ENCODE peak calls at places on chromosome 6, in eight cellular contexts. P is heart right ventricle; H is breast epithelium; O is effector memory CD4-positive, alpha-beta T cell; L is right lobe of liver; M is NT2/D1; U is left ventricle myocardium inferior; Y is fibroblast of mammary gland. F is an unnamed sample.

GRCh38 chr6:75488026-75488425 is 5.6 kb downstream of the FILIP1 start:
- DNase-seq in P (no peak), H (no peak), O (no peak), L (no peak), M (no peak), U (no peak), Y (peak), F (no peak)

GRCh38 chr6:37807656-37808055 is 11.9 kb upstream of the ZFAND3 start:
- DNase-seq in P (no peak), H (no peak), O (no peak), L (no peak), M (no peak), U (no peak), Y (no peak), F (no peak)

GRCh38 chr6:83511901-83512681 is at the start of gene PRSS35:
- DNase-seq in P (peak), H (no peak), O (no peak), L (peak), M (peak), U (peak), Y (peak), F (no peak)

GRCh38 chr6:111987295-111987694 is 66.6 kb upstream of the CCN6 start:
- DNase-seq in P (no peak), H (no peak), O (no peak), L (no peak), M (no peak), U (no peak), Y (peak), F (no peak)

GRCh38 chr6:26311385-26312095 is 53.5 kb upstream of the BTN3A2 start:
- DNase-seq in P (peak), H (no peak), O (peak), L (no peak), M (no peak), U (no peak), Y (peak), F (peak)

GRCh38 chr6:160462551-160463109 is 114.5 kb downstream of the SLC22A3 start:
- DNase-seq in P (no peak), H (no peak), O (peak), L (no peak), M (no peak), U (no peak), Y (peak), F (peak)

GRCh38 chr6:25541228-25541627 is 110.8 kb upstream of the SCGN start:
- DNase-seq in P (no peak), H (no peak), O (no peak), L (no peak), M (no peak), U (no peak), Y (no peak), F (no peak)

GRCh38 chr6:71400852-71401251 is 112.2 kb downstream of the OGFRL1 start:
- DNase-seq in P (no peak), H (no peak), O (no peak), L (no peak), M (no peak), U (no peak), Y (no peak), F (no peak)

GRCh38 chr6:31362751-31363150 is 5.8 kb upstream of the HLA-B start:
- DNase-seq in P (no peak), H (no peak), O (no peak), L (no peak), M (no peak), U (no peak), Y (no peak), F (no peak)

DNA sequence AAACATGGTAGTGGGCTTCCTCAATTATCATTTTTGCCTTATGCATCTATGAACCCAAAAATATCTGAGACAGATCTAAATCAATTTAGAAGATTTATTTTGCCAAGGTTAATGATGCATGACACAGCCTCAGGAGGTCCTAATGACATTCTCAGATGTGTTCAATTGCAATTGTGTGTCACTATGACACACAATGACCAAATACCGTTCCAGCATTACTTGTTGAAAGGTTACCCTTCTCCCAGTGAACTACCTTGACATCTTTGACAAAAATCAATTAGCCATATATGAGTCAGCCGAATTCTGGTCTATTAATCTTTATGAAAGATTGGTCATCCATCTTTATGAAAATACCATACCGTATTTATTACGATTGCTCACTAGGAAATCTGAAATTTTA is 592.5 kb upstream of the GJE1 start:
- DNase-seq in P (no peak), H (no peak), O (no peak), L (no peak), M (no peak), U (no peak), Y (no peak), F (no peak)
- H3K4me3 ChIP-seq in P (no peak), H (no peak), O (no peak), L (no peak), M (no peak), U (no peak), Y (no peak), F (no peak)

DNA sequence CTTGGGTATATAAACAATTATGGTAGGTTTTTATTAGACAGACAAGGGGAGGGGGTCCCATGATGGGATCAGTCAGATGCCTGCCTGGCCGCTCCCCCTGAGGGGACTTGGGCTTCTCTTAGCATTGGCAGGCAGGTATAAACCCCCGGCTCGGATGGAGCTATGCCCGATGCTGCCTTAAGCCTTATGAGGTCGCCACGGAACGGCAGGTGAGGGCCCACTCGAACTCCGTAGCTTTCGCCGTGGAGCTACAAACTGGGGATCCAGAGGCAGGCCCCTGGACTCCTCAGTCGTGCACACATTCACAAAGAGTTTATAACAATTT is 148.8 kb downstream of the TRIM27 start:
- DNase-seq in P (no peak), H (no peak), O (no peak), L (no peak), M (no peak), U (no peak), Y (no peak), F (no peak)
- H3K4me3 ChIP-seq in P (no peak), H (no peak), O (no peak), L (no peak), M (no peak), U (no peak), Y (no peak), F (no peak)

GRCh38 chr6:36443951-36444428 is 1.2 kb downstream of the KCTD20 start:
- DNase-seq in P (no peak), H (no peak), O (no peak), L (no peak), M (no peak), U (no peak), Y (no peak), F (peak)

GRCh38 chr6:36443498-36443844 is 671 bp downstream of the KCTD20 start:
- DNase-seq in P (no peak), H (no peak), O (no peak), L (no peak), M (no peak), U (no peak), Y (no peak), F (no peak)

GRCh38 chr6:36442671-36443497 is at the start of the genes KCTD20 and PXT1:
- DNase-seq in P (peak), H (peak), O (peak), L (peak), M (no peak), U (peak), Y (peak), F (peak)

GRCh38 chr6:36445651-36446050 is 2.9 kb downstream of the KCTD20 start:
- DNase-seq in P (no peak), H (no peak), O (no peak), L (no peak), M (no peak), U (no peak), Y (no peak), F (no peak)

DNA sequence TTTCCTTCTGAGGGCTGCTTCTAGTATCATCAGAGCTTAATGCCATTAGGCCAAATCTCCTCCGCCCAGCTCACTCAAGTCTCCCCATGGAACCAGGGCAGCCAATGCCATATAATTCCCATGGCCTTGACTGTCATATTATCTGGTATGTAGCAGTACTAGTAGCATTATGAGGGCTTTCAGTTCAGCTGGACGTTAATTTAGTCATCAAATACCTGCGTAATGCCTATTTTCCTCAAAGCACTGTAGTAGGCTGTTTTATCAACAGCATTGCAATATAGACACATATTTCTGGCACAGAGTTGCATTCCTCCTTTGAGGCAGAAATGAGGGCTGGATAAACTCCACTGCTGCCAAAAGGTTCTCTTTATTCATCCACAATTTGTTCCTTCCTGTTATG is 1.7 kb downstream of the KCTD20 start:
- DNase-seq in P (no peak), H (no peak), O (no peak), L (no peak), M (no peak), U (no peak), Y (peak), F (no peak)
- H3K4me3 ChIP-seq in P (peak), H (peak), O (peak), L (no peak), M (no peak), U (peak), Y (peak), F (peak)

GRCh38 chr6:43076093-43076927 is at the start of gene PTK7:
- DNase-seq in P (peak), H (peak), O (no peak), L (no peak), M (peak), U (peak), Y (peak), F (peak)

GRCh38 chr6:43075791-43076092 is 372 bp upstream of the PTK7 start:
- DNase-seq in P (no peak), H (no peak), O (no peak), L (no peak), M (no peak), U (no peak), Y (no peak), F (no peak)

GRCh38 chr6:43077981-43078411 is 1.9 kb downstream of the PTK7 start:
- DNase-seq in P (no peak), H (no peak), O (no peak), L (no peak), M (no peak), U (no peak), Y (peak), F (no peak)

GRCh38 chr6:43076928-43077809 is 1.1 kb downstream of the PTK7 start:
- DNase-seq in P (no peak), H (peak), O (no peak), L (no peak), M (no peak), U (no peak), Y (peak), F (no peak)

GRCh38 chr6:43074847-43075741 is 1.0 kb upstream of the PTK7 start:
- DNase-seq in P (no peak), H (no peak), O (no peak), L (no peak), M (no peak), U (no peak), Y (peak), F (no peak)
- H3K4me3 ChIP-seq in P (no peak), H (no peak), O (no peak), L (no peak), M (peak), U (no peak), Y (peak), F (no peak)

GRCh38 chr6:34530753-34531365 is 25.3 kb downstream of the SPDEF start:
- DNase-seq in P (no peak), H (no peak), O (no peak), L (no peak), M (no peak), U (no peak), Y (no peak), F (no peak)

GRCh38 chr6:34534656-34535055 is 21.5 kb downstream of the SPDEF start:
- DNase-seq in P (no peak), H (no peak), O (no peak), L (no peak), M (no peak), U (no peak), Y (no peak), F (no peak)

GRCh38 chr6:34534146-34534545 is 22.0 kb downstream of the SPDEF start:
- DNase-seq in P (no peak), H (no peak), O (no peak), L (no peak), M (no peak), U (no peak), Y (no peak), F (no peak)

GRCh38 chr6:34531580-34532201 is 24.4 kb downstream of the SPDEF start:
- DNase-seq in P (peak), H (no peak), O (peak), L (no peak), M (no peak), U (peak), Y (peak), F (peak)

GRCh38 chr6:34532230-34532629 is 23.9 kb downstream of the SPDEF start:
- DNase-seq in P (no peak), H (no peak), O (no peak), L (no peak), M (no peak), U (no peak), Y (no peak), F (no peak)
- H3K4me3 ChIP-seq in P (peak), H (peak), O (no peak), L (no peak), M (no peak), U (no peak), Y (peak), F (no peak)

DNA sequence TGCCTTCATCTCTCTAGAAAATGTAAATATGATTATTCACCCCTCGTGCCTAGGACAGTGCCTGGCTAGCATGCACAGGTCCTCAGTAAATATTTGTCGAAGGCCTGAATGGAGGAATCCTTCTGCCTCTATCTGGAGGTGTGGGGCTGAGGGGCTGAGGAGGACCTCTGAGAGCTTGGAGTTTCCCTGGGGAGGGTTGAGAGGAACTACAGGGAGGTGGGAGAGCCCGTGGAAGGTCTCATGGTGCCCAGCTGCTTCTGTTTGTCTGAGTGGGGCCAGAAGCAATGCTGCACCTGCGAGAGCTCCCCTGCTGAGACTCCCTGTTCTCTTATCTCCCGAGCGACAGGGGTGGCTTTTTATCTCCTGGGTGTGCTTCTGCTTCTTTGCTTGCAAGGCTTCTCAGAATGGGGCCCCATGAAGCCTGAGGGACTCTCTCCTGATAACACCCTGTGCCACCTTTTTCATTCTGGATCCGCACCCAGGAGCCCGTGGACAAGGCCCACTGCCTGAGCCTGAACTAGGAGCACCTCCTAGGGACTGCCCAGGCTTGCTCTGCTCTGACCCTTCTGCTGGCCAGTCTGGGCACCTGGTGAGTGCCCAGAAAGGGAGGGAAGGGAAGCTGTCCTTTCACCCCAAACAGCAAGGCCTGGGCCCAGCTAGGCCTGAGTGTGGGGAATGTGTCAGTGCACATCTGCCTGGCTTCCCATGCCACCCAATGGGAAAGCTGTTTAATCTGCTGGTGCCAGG is 2.4 kb downstream of the SLC29A1 start:
- DNase-seq in P (no peak), H (no peak), O (no peak), L (peak), M (no peak), U (no peak), Y (no peak), F (no peak)
- H3K4me3 ChIP-seq in P (peak), H (no peak), O (no peak), L (no peak), M (no peak), U (peak), Y (no peak), F (no peak)

GRCh38 chr6:122734529-122735203 is 44.9 kb upstream of the FABP7 start:
- DNase-seq in P (no peak), H (no peak), O (no peak), L (no peak), M (no peak), U (no peak), Y (no peak), F (no peak)
- H3K4me3 ChIP-seq in P (no peak), H (no peak), O (no peak), L (no peak), M (no peak), U (no peak), Y (no peak), F (no peak)

F was measured in CD4-positive, CD25-positive, alpha-beta regulatory T cell.